ENCODE peak calls at places on chromosomes 13 and 19, in five cellular contexts. P, A, M, K and G are unnamed samples.

GRCh38 chr19:34316741-34317241 is 48.2 kb upstream of the GPI start:
- DNase-seq in P (no peak), A (no peak), M (no peak), K (peak), G (no peak)

GRCh38 chr13:43085545-43085944 is 62.2 kb downstream of the DNAJC15 start:
- DNase-seq in P (no peak), A (peak), M (no peak), K (peak), G (no peak)

GRCh38 chr19:1085676-1086442 is 9.3 kb downstream of the POLR2E start:
- DNase-seq in P (peak), A (no peak), M (no peak), K (no peak), G (no peak)

GRCh38 chr13:113329656-113330312 is 32.7 kb downstream of the LAMP1 start:
- DNase-seq in P (no peak), A (no peak), M (no peak), K (no peak), G (no peak)

GRCh38 chr13:23567792-23568480 is 2.3 kb upstream of the TNFRSF19 start:
- DNase-seq in P (no peak), A (no peak), M (peak), K (no peak), G (no peak)

GRCh38 chr19:15091918-15092753 is 10.1 kb downstream of the OR1I1 start:
- DNase-seq in P (no peak), A (peak), M (peak), K (peak), G (no peak)

GRCh38 chr19:32421589-32422361 is 16.2 kb downstream of the DPY19L3 start:
- DNase-seq in P (no peak), A (no peak), M (no peak), K (no peak), G (no peak)

GRCh38 chr19:19451429-19452240 is 46.2 kb downstream of the GATAD2A start:
- DNase-seq in P (no peak), A (no peak), M (no peak), K (no peak), G (no peak)

GRCh38 chr19:2053601-2054389 is 2.8 kb upstream of the MKNK2 start:
- DNase-seq in P (peak), A (no peak), M (peak), K (peak), G (no peak)

GRCh38 chr19:6061420-6062130 is 48.7 kb downstream of the RFX2 start:
- DNase-seq in P (no peak), A (no peak), M (no peak), K (no peak), G (peak)

GRCh38 chr19:16374436-16374835 is 49.8 kb downstream of the KLF2 start:
- DNase-seq in P (no peak), A (no peak), M (no peak), K (no peak), G (no peak)

GRCh38 chr13:30355405-30355741 is 48.0 kb upstream of the KATNAL1 start:
- DNase-seq in P (no peak), A (no peak), M (peak), K (no peak), G (no peak)

GRCh38 chr13:32164622-32165268 is 133.2 kb downstream of the FRY start:
- DNase-seq in P (no peak), A (peak), M (peak), K (peak), G (no peak)

GRCh38 chr13:48938308-48938943 is 37.3 kb upstream of the FNDC3A start:
- DNase-seq in P (no peak), A (no peak), M (no peak), K (no peak), G (no peak)

GRCh38 chr13:48939728-48940127 is 36.0 kb upstream of the FNDC3A start:
- DNase-seq in P (no peak), A (no peak), M (no peak), K (no peak), G (no peak)

GRCh38 chr13:48945626-48946025 is 30.1 kb upstream of the FNDC3A start:
- DNase-seq in P (no peak), A (no peak), M (no peak), K (no peak), G (no peak)

GRCh38 chr13:48944221-48944620 is 31.5 kb upstream of the FNDC3A start:
- DNase-seq in P (no peak), A (no peak), M (no peak), K (peak), G (no peak)

DNA sequence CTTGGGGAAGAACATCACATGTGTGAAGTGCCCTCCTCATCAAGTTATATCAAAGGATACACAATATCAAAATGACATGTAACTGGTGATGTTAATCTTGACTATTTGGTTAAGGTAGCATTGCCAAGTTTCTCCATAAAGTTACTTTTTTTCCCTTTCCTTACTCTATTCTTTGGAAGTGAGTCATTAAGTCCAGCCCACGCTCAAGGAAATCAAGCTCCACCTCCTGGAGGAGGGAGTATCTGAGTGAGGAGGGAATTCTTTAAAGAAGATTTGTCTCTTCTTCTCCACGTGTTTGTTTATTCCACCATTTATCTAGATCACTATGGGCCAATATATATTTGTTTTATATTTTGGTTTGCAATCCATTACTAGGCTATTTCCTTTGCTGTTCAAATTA is 33.6 kb upstream of the FNDC3A start:
- DNase-seq in P (no peak), A (peak), M (no peak), K (peak), G (no peak)
- TF ChIP-seq CTCF in P (no peak), A (no peak), M (no peak), K (no peak), G (no peak)

GRCh38 chr19:29201849-29202248 is 11.1 kb downstream of the UQCRFS1 start:
- DNase-seq in P (no peak), A (no peak), M (no peak), K (no peak), G (no peak)
- TF ChIP-seq CTCF in P (no peak), A (no peak), M (peak), K (no peak), G (peak)

DNA sequence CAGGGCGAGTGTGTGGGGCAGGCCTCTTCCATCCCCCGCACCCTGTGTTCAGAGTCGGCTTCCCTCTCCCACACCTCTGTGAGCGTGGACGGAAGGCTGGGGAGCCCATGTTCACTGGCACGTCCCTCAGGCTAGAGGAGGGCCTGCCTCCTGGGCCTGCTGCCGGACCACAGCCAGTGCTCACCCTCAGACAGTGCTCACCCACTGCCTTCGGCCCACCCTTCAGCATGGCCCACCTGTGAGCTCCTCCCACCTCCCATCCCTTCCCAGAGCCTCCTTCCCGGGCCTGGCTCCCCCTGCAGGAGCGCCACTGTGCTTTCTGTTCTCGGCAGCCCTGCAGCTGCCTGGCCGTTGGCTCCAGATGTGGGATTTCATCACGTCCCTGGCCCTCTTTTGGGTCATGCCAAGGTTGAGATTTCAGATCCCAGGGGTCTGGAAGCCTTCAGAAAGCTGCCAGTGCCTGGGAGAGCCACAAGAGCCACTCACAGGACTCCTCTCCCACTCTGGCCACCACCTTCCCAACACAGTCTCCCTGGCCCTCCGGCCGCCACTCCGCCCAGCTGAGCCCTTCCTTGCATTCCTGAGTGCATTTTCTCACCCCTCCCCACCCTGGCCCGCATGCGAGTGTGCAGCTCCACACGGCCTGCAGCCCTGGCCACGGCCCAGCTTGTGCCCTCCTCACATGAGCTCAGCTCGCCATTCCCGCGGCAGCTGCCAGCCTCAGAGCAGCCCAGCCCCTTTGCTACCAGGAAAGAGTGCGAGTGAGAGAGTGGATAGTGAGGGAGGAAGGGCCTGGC is 25.3 kb downstream of the CAPN12 start:
- DNase-seq in P (no peak), A (no peak), M (peak), K (peak), G (no peak)
- TF ChIP-seq CTCF in P (no peak), A (peak), M (peak), K (peak), G (peak)

DNA sequence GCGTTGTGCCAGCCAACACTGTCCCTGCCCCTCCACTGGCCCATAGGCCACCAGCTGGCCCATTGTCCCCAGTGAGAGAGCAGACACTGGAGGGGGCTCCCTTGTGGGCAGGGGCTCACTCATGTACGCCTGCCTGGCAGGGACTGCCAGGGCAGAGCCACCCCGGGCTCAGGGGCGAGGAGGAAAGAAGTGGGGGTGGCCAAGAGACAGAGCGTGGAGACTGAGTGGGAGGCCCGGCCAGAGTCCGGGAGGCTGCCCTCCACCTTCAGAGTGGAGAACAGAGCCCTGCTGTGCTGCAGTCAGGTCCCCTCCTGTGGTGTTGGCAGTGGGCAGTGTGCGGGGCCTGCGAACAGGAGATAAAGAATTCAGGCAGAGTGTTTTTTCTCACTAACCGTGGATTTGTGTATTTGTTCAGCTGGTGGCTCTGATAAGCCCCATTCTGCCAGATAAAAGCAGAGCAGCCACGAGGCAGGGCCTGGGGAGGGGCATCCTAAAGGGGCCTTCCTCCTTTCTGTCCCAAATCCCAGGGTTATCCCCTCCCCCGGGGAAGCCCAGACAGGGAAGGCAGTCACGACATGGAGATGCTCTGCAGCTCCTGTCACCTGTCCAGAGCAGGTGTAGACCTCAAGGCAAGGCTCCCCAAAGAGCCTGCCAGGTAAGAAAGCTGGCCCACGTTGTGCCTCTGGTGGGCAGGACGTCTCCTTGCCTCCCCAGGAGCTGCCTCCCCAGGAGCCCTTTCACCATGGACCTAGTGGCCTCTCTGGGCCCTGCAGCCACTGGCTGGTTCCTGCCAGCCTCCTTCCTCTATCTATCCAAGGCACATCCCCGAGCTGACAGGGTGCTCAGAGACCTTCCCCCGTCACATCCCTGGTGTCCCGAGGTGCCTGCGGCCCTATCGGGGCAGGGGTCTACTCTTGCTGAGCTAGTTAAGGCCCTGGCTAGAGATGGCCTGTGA is 33.0 kb downstream of the LYL1 start:
- DNase-seq in P (no peak), A (no peak), M (no peak), K (no peak), G (no peak)
- TF ChIP-seq CTCF in P (no peak), A (no peak), M (no peak), K (no peak), G (no peak)

DNA sequence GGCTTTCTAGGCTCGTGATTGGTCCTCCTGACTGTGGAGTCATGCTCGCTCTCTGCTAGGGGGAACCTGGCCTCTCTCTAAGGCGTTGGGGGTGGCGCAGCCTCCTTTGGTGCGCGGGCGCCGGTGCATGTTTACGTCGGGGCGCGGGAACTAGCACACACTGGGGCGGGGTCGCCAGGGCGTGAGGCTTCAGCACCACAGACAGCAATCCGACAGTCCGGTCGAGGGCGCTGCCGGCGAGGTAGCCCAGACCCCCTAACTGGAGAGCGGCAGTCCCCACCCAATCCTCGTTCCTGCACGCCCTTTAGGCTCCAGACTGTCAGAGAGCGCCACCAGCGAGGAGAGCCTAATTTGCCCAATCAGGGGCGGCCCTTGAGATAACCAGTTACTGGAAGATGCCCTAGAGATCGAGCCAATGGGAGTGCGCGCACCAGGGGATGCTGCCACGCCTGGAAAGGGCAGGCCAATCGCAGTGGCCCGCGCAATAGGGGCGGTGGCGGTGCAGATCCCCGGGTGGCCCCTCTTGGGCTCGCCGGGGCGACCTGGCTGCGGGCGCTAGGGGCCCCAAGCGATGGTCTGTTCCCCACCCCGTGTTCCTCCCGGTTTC is 1.0 kb upstream of the ELAVL3 start:
- DNase-seq in P (peak), A (peak), M (peak), K (peak), G (no peak)
- TF ChIP-seq CTCF in P (no peak), A (no peak), M (no peak), K (no peak), G (no peak)

GRCh38 chr19:8630796-8631424 is 477 bp downstream of the NFILZ start:
- DNase-seq in P (no peak), A (no peak), M (no peak), K (no peak), G (no peak)
- TF ChIP-seq CTCF in P (no peak), A (no peak), M (no peak), K (no peak), G (no peak)

DNA sequence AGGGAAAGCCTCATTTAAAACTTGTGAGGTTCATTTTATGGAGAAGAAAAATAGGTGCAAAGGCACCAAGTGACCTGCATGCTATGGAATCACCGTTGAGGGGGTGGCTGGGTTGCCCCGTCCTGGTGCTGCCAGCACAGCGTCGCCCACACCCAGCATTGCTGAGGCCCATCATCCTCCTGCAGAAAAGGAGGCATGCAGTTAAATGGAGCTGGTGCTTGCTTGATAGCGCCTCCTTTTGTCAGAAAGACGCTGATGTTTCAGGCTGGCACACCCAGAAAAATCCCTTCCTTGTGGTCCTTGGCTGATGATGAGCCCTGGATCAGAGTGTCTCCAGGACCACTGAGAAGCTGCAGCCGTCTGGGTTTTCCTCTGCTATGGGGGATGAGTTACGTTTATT is 36.9 kb downstream of the DHRS12 start:
- DNase-seq in P (no peak), A (no peak), M (peak), K (no peak), G (no peak)
- TF ChIP-seq CTCF in P (no peak), A (no peak), M (peak), K (peak), G (no peak)

DNA sequence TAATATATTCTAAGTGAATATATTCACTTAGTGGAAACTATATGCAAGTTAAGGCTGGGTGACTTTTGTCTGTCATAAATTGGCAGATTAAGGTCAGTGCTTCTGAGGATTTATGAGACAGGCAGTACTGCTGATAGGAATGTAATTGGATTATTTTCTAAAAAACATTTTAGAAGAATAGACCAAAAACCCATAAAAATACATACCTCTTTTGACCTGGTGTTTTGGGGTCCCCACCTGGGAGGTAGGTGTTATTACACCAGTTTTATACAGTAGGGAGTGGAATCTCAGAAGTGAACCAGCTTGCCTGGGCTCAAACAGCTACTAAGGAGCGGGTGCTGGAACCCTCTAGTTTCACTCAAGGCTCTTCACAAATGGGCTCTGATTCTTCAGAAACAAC is 25.3 kb downstream of the COG3 start:
- DNase-seq in P (no peak), A (no peak), M (no peak), K (no peak), G (no peak)
- TF ChIP-seq CTCF in P (peak), A (peak), M (peak), K (no peak), G (peak)